ENCODE peak calls at places on chromosome 3, in four cellular contexts. A, R, G and B are unnamed samples.

GRCh38 chr3:53883008-53883407 is 1.1 kb upstream of the ACTR8 start:
- DNase-seq in A (no peak), R (no peak), G (no peak), B (no peak)

GRCh38 chr3:128489860-128490649 is 2.9 kb downstream of the GATA2 start:
- DNase-seq in A (no peak), R (no peak), G (no peak), B (peak)

GRCh38 chr3:169218314-169218983 is 445.1 kb downstream of the MECOM start:
- DNase-seq in A (peak), R (no peak), G (peak), B (peak)

GRCh38 chr3:15512173-15512572 is 9.3 kb downstream of the COLQ start:
- DNase-seq in A (peak), R (peak), G (no peak), B (peak)

GRCh38 chr3:112372396-112372795 is 39.4 kb downstream of the CD200 start:
- DNase-seq in A (no peak), R (no peak), G (no peak), B (peak)

GRCh38 chr3:67804089-67804488 is 149.7 kb upstream of the SUCLG2 start:
- DNase-seq in A (no peak), R (no peak), G (no peak), B (no peak)

GRCh38 chr3:67593761-67594234 is 60.6 kb downstream of the SUCLG2 start:
- DNase-seq in A (no peak), R (no peak), G (peak), B (peak)

GRCh38 chr3:193960485-193961172 is 175.3 kb upstream of the HES1 start:
- DNase-seq in A (no peak), R (no peak), G (no peak), B (no peak)

GRCh38 chr3:133531981-133532380 is 41.5 kb upstream of the CDV3 start:
- DNase-seq in A (no peak), R (peak), G (no peak), B (peak)

GRCh38 chr3:169660709-169661566 is 2.6 kb downstream of the MECOM start:
- DNase-seq in A (no peak), R (no peak), G (no peak), B (peak)

GRCh38 chr3:74469713-74470112 is 144.7 kb downstream of the CNTN3 start:
- DNase-seq in A (no peak), R (no peak), G (no peak), B (no peak)

GRCh38 chr3:72646263-72646662 is 202.0 kb downstream of the SHQ1 start:
- DNase-seq in A (no peak), R (no peak), G (no peak), B (no peak)

GRCh38 chr3:190183121-190183520 is 62.4 kb upstream of the P3H2 start:
- DNase-seq in A (no peak), R (peak), G (peak), B (peak)

GRCh38 chr3:39281533-39281932 is 1.7 kb upstream of the CX3CR1 start:
- DNase-seq in A (no peak), R (no peak), G (no peak), B (no peak)

DNA sequence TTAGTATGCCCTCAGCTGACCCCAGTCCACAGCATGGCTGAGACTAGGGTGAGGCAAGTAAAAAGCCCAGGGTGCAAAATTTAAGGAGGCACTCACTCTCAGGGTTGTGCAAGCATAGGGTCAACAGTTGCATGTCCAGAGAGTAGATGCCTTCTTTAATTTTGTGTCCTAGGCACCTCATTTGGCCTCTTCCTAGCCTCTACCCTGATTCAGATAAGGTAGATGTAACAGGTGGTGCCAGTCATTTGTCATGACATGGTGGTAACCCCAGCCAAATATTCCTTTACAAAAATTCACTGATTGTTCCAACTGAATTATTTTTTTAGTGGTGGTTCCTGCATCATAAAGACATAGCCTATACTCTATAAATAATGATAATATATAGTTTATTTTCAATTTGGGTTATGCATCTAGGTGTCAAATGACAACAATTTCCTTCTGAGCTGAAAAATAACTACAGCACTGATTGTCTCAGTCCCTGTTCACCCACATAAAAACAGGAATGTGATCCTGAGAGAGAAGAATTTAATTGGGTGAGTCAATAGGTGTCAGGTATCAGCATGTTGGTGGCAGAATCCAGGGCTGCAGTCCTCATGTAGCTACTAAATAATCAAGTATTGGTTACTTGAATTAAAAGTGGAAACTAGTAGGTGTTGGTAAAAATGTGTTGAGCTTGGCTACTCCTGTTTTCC is 44.2 kb upstream of the TIPARP start:
- DNase-seq in A (no peak), R (no peak), G (no peak), B (peak)
- TF ChIP-seq CTCF in A (no peak), R (no peak), G (no peak), B (no peak)

GRCh38 chr3:187026321-187026678 is 96.0 kb downstream of the ST6GAL1 start:
- DNase-seq in A (no peak), R (no peak), G (no peak), B (no peak)
- H3K4me3 ChIP-seq in A (no peak), R (no peak), G (no peak), B (no peak)

GRCh38 chr3:172989373-172989772 is 151.7 kb downstream of the SPATA16 start:
- DNase-seq in A (no peak), R (no peak), G (no peak), B (no peak)

GRCh38 chr3:172982731-172983364 is 158.2 kb downstream of the SPATA16 start:
- DNase-seq in A (no peak), R (no peak), G (peak), B (peak)

GRCh38 chr3:172991424-172991996 is 149.5 kb downstream of the SPATA16 start:
- DNase-seq in A (no peak), R (no peak), G (no peak), B (no peak)

GRCh38 chr3:172984938-172985337 is 156.1 kb downstream of the SPATA16 start:
- DNase-seq in A (no peak), R (no peak), G (no peak), B (no peak)

GRCh38 chr3:172987268-172987667 is 153.8 kb downstream of the SPATA16 start:
- DNase-seq in A (no peak), R (no peak), G (peak), B (no peak)
- TF ChIP-seq CTCF in A (peak), R (peak), G (peak), B (no peak)

GRCh38 chr3:100486808-100487207 is 5.6 kb upstream of the TMEM45A start:
- DNase-seq in A (no peak), R (no peak), G (no peak), B (no peak)

GRCh38 chr3:100496711-100497261 is 4.4 kb downstream of the TMEM45A start:
- DNase-seq in A (no peak), R (peak), G (no peak), B (peak)

GRCh38 chr3:100489118-100489517 is 3.3 kb upstream of the TMEM45A start:
- DNase-seq in A (no peak), R (no peak), G (no peak), B (no peak)

GRCh38 chr3:100492059-100492809 is at the start of gene TMEM45A:
- DNase-seq in A (peak), R (peak), G (peak), B (peak)

DNA sequence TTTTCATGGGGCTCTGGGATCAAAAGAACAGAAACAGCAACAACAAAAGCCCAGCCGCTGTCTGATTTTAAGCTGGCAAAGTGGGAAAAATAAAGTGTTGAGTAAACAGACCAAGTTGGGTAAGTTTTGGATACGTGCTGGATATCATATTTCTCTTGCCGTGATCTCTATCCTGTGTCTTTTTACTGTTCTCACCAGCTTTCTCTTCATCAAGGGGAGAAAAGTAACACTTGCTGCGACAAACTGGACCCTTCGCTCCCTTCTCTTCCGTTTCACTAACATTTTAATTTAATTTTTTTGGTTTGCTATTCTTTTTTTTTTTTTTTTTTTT is 356 bp downstream of the TMEM45A start:
- DNase-seq in A (no peak), R (no peak), G (no peak), B (no peak)
- H3K4me3 ChIP-seq in A (peak), R (peak), G (peak), B (peak)

GRCh38 chr3:142225885-142226215 is 465 bp upstream of the GK5 start:
- DNase-seq in A (no peak), R (no peak), G (no peak), B (no peak)

GRCh38 chr3:142223282-142223681 is 2.1 kb downstream of the GK5 start:
- DNase-seq in A (no peak), R (no peak), G (no peak), B (no peak)

GRCh38 chr3:142228964-142229363 is 3.6 kb upstream of the GK5 start:
- DNase-seq in A (no peak), R (no peak), G (no peak), B (no peak)

GRCh38 chr3:142224482-142225072 is 808 bp downstream of the GK5 start:
- DNase-seq in A (no peak), R (no peak), G (no peak), B (peak)

GRCh38 chr3:142226474-142226873 is 1.1 kb upstream of the GK5 start:
- DNase-seq in A (no peak), R (no peak), G (peak), B (no peak)
- TF ChIP-seq CTCF in A (no peak), R (no peak), G (no peak), B (no peak)